ENCODE peak calls at places on chromosomes 6 and 20, in five cellular contexts. Y, O, A, E and R are unnamed samples.

GRCh38 chr6:118892248-118893094 is 1.5 kb upstream of the ASF1A start:
- DNase-seq in E (no peak), O (no peak), A (no peak), Y (no peak), R (no peak)

GRCh38 chr6:158049055-158050028 is 67.7 kb downstream of the SYNJ2 start:
- DNase-seq in O (no peak), A (no peak), Y (no peak), E (no peak), R (no peak)

GRCh38 chr20:47456952-47457724 is 44.5 kb upstream of the NCOA3 start:
- DNase-seq in E (no peak), O (no peak), Y (no peak), A (no peak), R (no peak)

GRCh38 chr20:47265984-47266383 is 90.5 kb downstream of the ZMYND8 start:
- DNase-seq in O (no peak), A (no peak), E (no peak), Y (no peak), R (no peak)

GRCh38 chr20:1415667-1416468 is 23.0 kb upstream of the FKBP1A start:
- DNase-seq in Y (no peak), A (no peak), E (no peak), O (no peak), R (no peak)

GRCh38 chr20:39318911-39319310 is 356.8 kb downstream of the DHX35 start:
- DNase-seq in A (no peak), Y (no peak), E (no peak), O (peak; percentile 36), R (no peak)

GRCh38 chr6:6925391-6926164 is 182.2 kb upstream of the RREB1 start:
- DNase-seq in E (no peak), Y (no peak), O (no peak), A (no peak), R (no peak)

GRCh38 chr20:17663486-17663885 is 18.6 kb downstream of the RRBP1 start:
- DNase-seq in O (no peak), A (no peak), E (no peak), Y (no peak), R (no peak)

GRCh38 chr6:162055365-162055764 is 672.2 kb downstream of the PRKN start:
- DNase-seq in A (no peak), O (no peak), Y (no peak), E (no peak), R (no peak)

GRCh38 chr6:133248241-133249001 is 7.3 kb downstream of the EYA4 start:
- DNase-seq in A (no peak), Y (no peak), O (no peak), E (no peak), R (no peak)

GRCh38 chr6:107196143-107196542 is 80.8 kb upstream of the BEND3 start:
- DNase-seq in A (no peak), Y (no peak), E (no peak), O (no peak), R (no peak)

GRCh38 chr6:82906951-82907350 is 158.7 kb downstream of the UBE3D start:
- DNase-seq in A (no peak), Y (no peak), E (no peak), O (no peak), R (no peak)

GRCh38 chr20:57025261-57025660 is 241.2 kb downstream of the BMP7 start:
- DNase-seq in O (no peak), E (peak; percentile 13), Y (no peak), A (no peak), R (no peak)

GRCh38 chr6:159606786-159607185 is 86.3 kb downstream of the SOD2 start:
- DNase-seq in Y (no peak), A (no peak), E (no peak), O (peak; percentile 60), R (no peak)

GRCh38 chr6:139927236-139927635 is 552.8 kb upstream of the CITED2 start:
- DNase-seq in A (no peak), O (no peak), E (no peak), Y (no peak), R (no peak)

GRCh38 chr6:119351005-119351394 is 1.4 kb upstream of the MAN1A1 start:
- DNase-seq in E (peak; percentile 19), O (peak; percentile 44), Y (no peak), A (no peak), R (no peak)

GRCh38 chr20:10802201-10802600 is 128.4 kb upstream of the JAG1 start:
- DNase-seq in O (no peak), Y (no peak), A (no peak), E (no peak), R (no peak)

GRCh38 chr6:38193486-38194281 is 374.2 kb downstream of the ZFAND3 start:
- DNase-seq in Y (no peak), O (no peak), A (no peak), E (no peak), R (no peak)

GRCh38 chr20:15241696-15242095 is 904.3 kb upstream of the FLRT3 start:
- DNase-seq in Y (no peak), A (no peak), O (no peak), E (no peak), R (no peak)

GRCh38 chr6:150334790-150335783 is 33.7 kb upstream of the IYD start:
- DNase-seq in E (peak; percentile 53), O (peak; percentile 61), Y (no peak), A (peak; percentile 6), R (peak; percentile 42)

GRCh38 chr20:24832518-24832917 is 116.6 kb upstream of the CST7 start:
- DNase-seq in A (no peak), Y (no peak), O (no peak), E (no peak), R (no peak)

GRCh38 chr6:155152211-155153076 is 111.4 kb upstream of the CLDN20 start:
- DNase-seq in O (no peak), A (no peak), Y (no peak), E (no peak), R (no peak)

GRCh38 chr20:37524859-37525708 is 2.6 kb downstream of the BLCAP start:
- DNase-seq in Y (no peak), E (no peak), A (no peak), O (no peak), R (no peak)

GRCh38 chr20:19715986-19716385 is 42.1 kb upstream of the RIN2 start:
- DNase-seq in E (no peak), A (no peak), Y (no peak), O (no peak), R (no peak)

GRCh38 chr6:52507557-52508260 is 69.2 kb downstream of the TRAM2 start:
- DNase-seq in Y (no peak), O (no peak), E (no peak), A (no peak), R (no peak)